ENCODE peak calls at places on chromosomes 4 and X, in six cellular contexts. One of them, this sample, is unnamed.
A peak's percentile ranks its signal among the peaks of the same experiment; 100 is the strongest.

GRCh38 chr4:165048170-165048569 is 5.5 kb upstream of the TRIM75 start:
- DNase-seq in tibial artery: no peak
- DNase-seq in mucosa of gallbladder: no peak
- DNase-seq in Jurkat, Clone E6-1: no peak
- DNase-seq in stimulated activated CD4-positive, alpha-beta T cell treated with anti-CD3 and anti-CD28 coated beads, Interleukin-2, amount 100 ng/mL, for 24 hours: no peak
- DNase-seq in NCI-H1436: no peak
- DNase-seq in this sample: no peak

GRCh38 chr4:39464886-39465501 is 6.1 kb downstream of the LIAS start:
- DNase-seq in tibial artery: no peak
- DNase-seq in stimulated activated CD4-positive, alpha-beta T cell treated with anti-CD3 and anti-CD28 coated beads, Interleukin-2, amount 100 ng/mL, for 24 hours: no peak
- DNase-seq in NCI-H1436: no peak
- DNase-seq in Jurkat, Clone E6-1: peak; percentile 69
- DNase-seq in mucosa of gallbladder: no peak
- DNase-seq in this sample: peak; percentile 50

GRCh38 chr4:47839259-47839658 is 1.4 kb upstream of the CORIN start:
- DNase-seq in stimulated activated CD4-positive, alpha-beta T cell treated with anti-CD3 and anti-CD28 coated beads, Interleukin-2, amount 100 ng/mL, for 24 hours: peak; percentile 58
- DNase-seq in Jurkat, Clone E6-1: no peak
- DNase-seq in tibial artery: no peak
- DNase-seq in mucosa of gallbladder: no peak
- DNase-seq in NCI-H1436: no peak
- DNase-seq in this sample: no peak

GRCh38 chr4:23878235-23878861 is 11.5 kb downstream of the PPARGC1A start:
- DNase-seq in tibial artery: no peak
- DNase-seq in mucosa of gallbladder: no peak
- DNase-seq in NCI-H1436: no peak
- DNase-seq in Jurkat, Clone E6-1: no peak
- DNase-seq in stimulated activated CD4-positive, alpha-beta T cell treated with anti-CD3 and anti-CD28 coated beads, Interleukin-2, amount 100 ng/mL, for 24 hours: no peak
- DNase-seq in this sample: no peak

GRCh38 chr4:168666531-168666930 is 169.7 kb downstream of the PALLD start:
- DNase-seq in mucosa of gallbladder: no peak
- DNase-seq in stimulated activated CD4-positive, alpha-beta T cell treated with anti-CD3 and anti-CD28 coated beads, Interleukin-2, amount 100 ng/mL, for 24 hours: no peak
- DNase-seq in tibial artery: no peak
- DNase-seq in Jurkat, Clone E6-1: no peak
- DNase-seq in NCI-H1436: no peak
- DNase-seq in this sample: peak; percentile 8

GRCh38 chr4:3447431-3448395 is 5.9 kb downstream of the HGFAC start:
- DNase-seq in stimulated activated CD4-positive, alpha-beta T cell treated with anti-CD3 and anti-CD28 coated beads, Interleukin-2, amount 100 ng/mL, for 24 hours: no peak
- DNase-seq in tibial artery: no peak
- DNase-seq in Jurkat, Clone E6-1: no peak
- DNase-seq in NCI-H1436: no peak
- DNase-seq in mucosa of gallbladder: no peak
- DNase-seq in this sample: no peak

GRCh38 chrX:153832732-153833131 is 2.4 kb upstream of the PDZD4 start:
- DNase-seq in NCI-H1436: no peak
- DNase-seq in tibial artery: no peak
- DNase-seq in mucosa of gallbladder: no peak
- DNase-seq in Jurkat, Clone E6-1: no peak
- DNase-seq in stimulated activated CD4-positive, alpha-beta T cell treated with anti-CD3 and anti-CD28 coated beads, Interleukin-2, amount 100 ng/mL, for 24 hours: no peak
- DNase-seq in this sample: no peak

GRCh38 chr4:183618681-183619080 is 40.3 kb downstream of the RWDD4 start:
- DNase-seq in tibial artery: no peak
- DNase-seq in NCI-H1436: no peak
- DNase-seq in stimulated activated CD4-positive, alpha-beta T cell treated with anti-CD3 and anti-CD28 coated beads, Interleukin-2, amount 100 ng/mL, for 24 hours: no peak
- DNase-seq in Jurkat, Clone E6-1: no peak
- DNase-seq in mucosa of gallbladder: peak; percentile 77
- DNase-seq in this sample: no peak

GRCh38 chr4:8939887-8940742 is 68.5 kb upstream of the HMX1 start:
- DNase-seq in NCI-H1436: no peak
- DNase-seq in tibial artery: no peak
- DNase-seq in mucosa of gallbladder: no peak
- DNase-seq in stimulated activated CD4-positive, alpha-beta T cell treated with anti-CD3 and anti-CD28 coated beads, Interleukin-2, amount 100 ng/mL, for 24 hours: no peak
- DNase-seq in Jurkat, Clone E6-1: no peak
- DNase-seq in this sample: no peak

GRCh38 chrX:103520391-103520790 is 1.1 kb upstream of the RAB40A start:
- DNase-seq in mucosa of gallbladder: no peak
- DNase-seq in Jurkat, Clone E6-1: no peak
- DNase-seq in tibial artery: no peak
- DNase-seq in stimulated activated CD4-positive, alpha-beta T cell treated with anti-CD3 and anti-CD28 coated beads, Interleukin-2, amount 100 ng/mL, for 24 hours: no peak
- DNase-seq in NCI-H1436: no peak
- DNase-seq in this sample: no peak

GRCh38 chr4:38233727-38234478 is 273.7 kb downstream of the PTTG2 start:
- DNase-seq in NCI-H1436: no peak
- DNase-seq in mucosa of gallbladder: no peak
- DNase-seq in Jurkat, Clone E6-1: no peak
- DNase-seq in tibial artery: no peak
- DNase-seq in stimulated activated CD4-positive, alpha-beta T cell treated with anti-CD3 and anti-CD28 coated beads, Interleukin-2, amount 100 ng/mL, for 24 hours: no peak
- DNase-seq in this sample: no peak

GRCh38 chr4:154779362-154779947 is 1.6 kb upstream of the RBM46 start:
- DNase-seq in stimulated activated CD4-positive, alpha-beta T cell treated with anti-CD3 and anti-CD28 coated beads, Interleukin-2, amount 100 ng/mL, for 24 hours: no peak
- DNase-seq in mucosa of gallbladder: no peak
- DNase-seq in NCI-H1436: no peak
- DNase-seq in Jurkat, Clone E6-1: peak; percentile 1
- DNase-seq in tibial artery: no peak
- DNase-seq in this sample: peak; percentile 57

GRCh38 chrX:121151293-121151692 is 103.9 kb downstream of the GLUD2 start:
- DNase-seq in Jurkat, Clone E6-1: no peak
- DNase-seq in mucosa of gallbladder: no peak
- DNase-seq in stimulated activated CD4-positive, alpha-beta T cell treated with anti-CD3 and anti-CD28 coated beads, Interleukin-2, amount 100 ng/mL, for 24 hours: no peak
- DNase-seq in tibial artery: no peak
- DNase-seq in NCI-H1436: no peak
- DNase-seq in this sample: no peak